ENCODE peak calls at places on chromosomes 13 and 19, in seven cellular contexts. B is AG09309, E is transverse colon, U is cardiac fibroblast, C is WERI-Rb-1, F is left lung, A is thoracic aorta. I is an unnamed sample.

GRCh38 chr19:16234552-16235445 is 37.1 kb downstream of the AP1M1 start:
- DNase-seq in B (no peak), E (no peak), U (no peak), C (no peak), F (peak), A (no peak), I (no peak)

GRCh38 chr13:98688373-98688772 is 64.1 kb downstream of the SLC15A1 start:
- DNase-seq in B (no peak), E (no peak), U (no peak), C (no peak), F (no peak), A (no peak), I (no peak)

GRCh38 chr13:30441304-30441703 is 19.0 kb downstream of the UBE2L5 start:
- DNase-seq in B (no peak), E (no peak), U (no peak), C (no peak), F (no peak), A (no peak), I (no peak)

GRCh38 chr19:16330368-16330801 is 5.8 kb downstream of the KLF2 start:
- DNase-seq in B (no peak), E (peak), U (peak), C (no peak), F (peak), A (peak), I (no peak)

GRCh38 chr19:52665047-52665446 is 26.9 kb upstream of the ZNF83 start:
- DNase-seq in B (no peak), E (no peak), U (no peak), C (peak), F (no peak), A (no peak), I (no peak)

GRCh38 chr19:3575260-3575741 is 2.6 kb downstream of the HMG20B start:
- DNase-seq in B (no peak), E (no peak), U (peak), C (peak), F (no peak), A (no peak), I (peak)

GRCh38 chr19:854549-854948 is 2.4 kb downstream of the ELANE start:
- DNase-seq in B (no peak), E (no peak), U (no peak), C (no peak), F (no peak), A (no peak), I (no peak)

GRCh38 chr19:29012457-29012856 is 200.5 kb downstream of the UQCRFS1 start:
- DNase-seq in B (no peak), E (no peak), U (no peak), C (no peak), F (no peak), A (no peak), I (no peak)

GRCh38 chr19:39299832-39300231 is 3.6 kb downstream of the IFNL1 start:
- DNase-seq in B (no peak), E (no peak), U (no peak), C (no peak), F (no peak), A (no peak), I (no peak)

GRCh38 chr19:18588611-18589379 is at the start of gene REX1BD:
- DNase-seq in B (no peak), E (peak), U (peak), C (peak), F (peak), A (peak), I (peak)

GRCh38 chr19:48754950-48755645 is at the start of gene FGF21:
- DNase-seq in B (no peak), E (no peak), U (no peak), C (no peak), F (no peak), A (no peak), I (no peak)

GRCh38 chr13:37340911-37341670 is 235.6 kb upstream of the CSNK1A1L start:
- DNase-seq in B (no peak), E (no peak), U (no peak), C (no peak), F (no peak), A (no peak), I (no peak)

GRCh38 chr19:58516964-58517833 is 2.4 kb downstream of the ZBTB45 start:
- DNase-seq in B (no peak), E (no peak), U (no peak), C (no peak), F (no peak), A (no peak), I (no peak)

GRCh38 chr13:25973576-25973975 is 78.2 kb downstream of the SHISA2 start:
- DNase-seq in B (no peak), E (no peak), U (no peak), C (no peak), F (no peak), A (no peak), I (no peak)

GRCh38 chr13:66313408-66313807 is 916.7 kb downstream of the PCDH9 start:
- DNase-seq in B (no peak), E (no peak), U (peak), C (no peak), F (no peak), A (no peak), I (peak)

GRCh38 chr13:99269627-99270252 is 11.6 kb upstream of the GPR18 start:
- DNase-seq in B (peak), E (no peak), U (peak), C (peak), F (no peak), A (no peak), I (peak)

GRCh38 chr13:61414686-61415664 is 674 bp downstream of the PCDH20 start:
- DNase-seq in B (no peak), E (peak), U (peak), C (no peak), F (peak), A (no peak), I (peak)

GRCh38 chr13:110922506-110922905 is 7.6 kb upstream of the ANKRD10 start:
- DNase-seq in B (no peak), E (no peak), U (no peak), C (no peak), F (no peak), A (no peak), I (no peak)

GRCh38 chr13:98083507-98083906 is 59.4 kb upstream of the FARP1 start:
- DNase-seq in B (peak), E (no peak), U (peak), C (no peak), F (no peak), A (no peak), I (no peak)

GRCh38 chr13:96090240-96091101 is 564 bp downstream of the HS6ST3 start:
- DNase-seq in B (no peak), E (no peak), U (peak), C (peak), F (no peak), A (no peak), I (peak)

GRCh38 chr19:38993271-38993670 is 17.7 kb upstream of the FBXO17 start:
- DNase-seq in B (no peak), E (no peak), U (peak), C (no peak), F (no peak), A (no peak), I (peak)

GRCh38 chr13:102039264-102039663 is 362.6 kb downstream of the FGF14 start:
- DNase-seq in B (no peak), E (no peak), U (no peak), C (no peak), F (no peak), A (no peak), I (no peak)

GRCh38 chr19:18494267-18494607 is 27.6 kb downstream of the ELL start:
- DNase-seq in B (no peak), E (no peak), U (peak), C (no peak), F (no peak), A (no peak), I (peak)

GRCh38 chr13:111629933-111630332 is 309.5 kb downstream of the TEX29 start:
- DNase-seq in B (no peak), E (no peak), U (no peak), C (no peak), F (no peak), A (no peak), I (no peak)

DNA sequence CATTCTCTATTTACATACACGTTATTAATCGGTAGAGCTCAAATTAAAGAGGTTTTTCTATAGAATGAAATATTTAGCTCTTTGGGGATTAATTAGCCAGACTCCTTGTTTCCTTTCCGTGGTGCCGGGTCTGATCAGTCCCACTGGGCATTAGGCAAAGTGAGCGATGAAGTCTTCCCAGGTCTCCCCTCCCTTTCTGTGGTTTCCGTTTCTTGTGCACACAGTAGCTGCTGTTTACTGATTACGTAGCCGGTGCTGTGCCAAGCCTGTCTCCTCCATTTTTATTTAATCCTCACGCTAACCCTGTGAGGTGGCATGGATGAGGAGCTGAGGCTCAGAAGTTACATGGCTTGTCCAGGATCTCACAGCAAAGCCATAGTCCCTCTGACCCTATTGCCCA is 9.0 kb downstream of the SLC25A15 start:
- DNase-seq in B (no peak), E (no peak), U (no peak), C (no peak), F (no peak), A (no peak), I (no peak)
- H3K4me3 ChIP-seq in B (no peak), E (no peak), U (no peak), C (no peak), F (no peak), A (no peak), I (no peak)

GRCh38 chr13:39599842-39600241 is 3.2 kb downstream of the LHFPL6 start:
- DNase-seq in B (peak), E (no peak), U (peak), C (no peak), F (no peak), A (no peak), I (no peak)
- H3K4me3 ChIP-seq in B (no peak), E (no peak), U (no peak), C (no peak), F (no peak), A (peak), I (no peak)

DNA sequence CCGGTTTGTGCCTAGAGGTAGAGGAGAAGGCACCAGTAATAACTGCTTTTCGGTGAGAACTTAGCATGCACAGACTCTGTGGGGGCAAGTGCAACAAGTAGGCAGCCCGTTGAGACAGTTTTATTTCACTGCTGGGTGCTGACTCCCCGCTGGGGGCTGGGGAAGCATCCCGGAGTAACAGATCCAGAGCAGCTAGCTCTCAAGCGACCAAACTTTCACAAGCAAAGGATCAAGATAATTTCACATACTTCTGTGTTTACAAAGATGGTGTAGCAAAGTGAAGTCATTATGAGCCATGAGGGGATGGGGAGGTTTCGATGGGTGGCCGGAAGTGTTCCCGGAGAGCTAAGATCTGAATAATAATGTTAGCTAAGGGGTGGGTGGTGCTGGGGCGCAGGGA is 2.8 kb downstream of the NACC1 start:
- DNase-seq in B (peak), E (no peak), U (peak), C (no peak), F (no peak), A (no peak), I (no peak)
- H3K4me3 ChIP-seq in B (peak), E (no peak), U (no peak), C (no peak), F (no peak), A (no peak), I (no peak)

GRCh38 chr19:56120371-56121179 is 520 bp downstream of the ZNF787 start:
- DNase-seq in B (no peak), E (peak), U (peak), C (peak), F (peak), A (peak), I (peak)

GRCh38 chr19:56117889-56118288 is 3.2 kb downstream of the ZNF787 start:
- DNase-seq in B (no peak), E (no peak), U (no peak), C (no peak), F (no peak), A (no peak), I (no peak)

GRCh38 chr19:56120002-56120370 is 1.1 kb downstream of the ZNF787 start:
- DNase-seq in B (no peak), E (no peak), U (no peak), C (no peak), F (no peak), A (no peak), I (no peak)

GRCh38 chr19:56118666-56119584 is 2.2 kb downstream of the ZNF787 start:
- DNase-seq in B (no peak), E (no peak), U (no peak), C (no peak), F (no peak), A (no peak), I (no peak)

DNA sequence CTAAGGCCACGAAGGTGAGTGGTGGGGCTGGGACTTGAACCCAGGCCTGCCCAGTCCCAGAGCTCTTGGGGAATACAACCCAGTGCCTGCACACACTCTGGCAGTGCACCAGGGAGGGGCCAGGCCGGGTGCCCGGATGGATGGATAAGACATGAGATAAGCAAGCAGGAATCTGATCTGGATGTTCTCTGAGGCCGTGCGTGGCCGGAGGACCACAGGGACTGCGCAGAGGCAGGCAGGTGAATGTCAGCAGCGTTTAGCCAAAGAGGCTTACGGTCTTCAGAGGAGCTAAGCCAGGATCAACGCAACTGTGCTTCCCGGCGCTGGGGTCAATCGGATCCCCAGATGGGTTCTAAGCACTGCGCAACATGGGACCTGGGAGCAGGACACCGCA is 1.5 kb downstream of the ZNF787 start:
- DNase-seq in B (no peak), E (peak), U (no peak), C (peak), F (no peak), A (no peak), I (no peak)
- H3K4me3 ChIP-seq in B (peak), E (peak), U (peak), C (peak), F (peak), A (peak), I (peak)

GRCh38 chr13:109198585-109198984 is 569.2 kb downstream of the MYO16 start:
- DNase-seq in B (no peak), E (no peak), U (no peak), C (no peak), F (no peak), A (no peak), I (no peak)
- H3K4me3 ChIP-seq in B (no peak), E (no peak), U (no peak), C (no peak), F (no peak), A (no peak), I (no peak)

GRCh38 chr19:2478756-2479555 is 3.0 kb downstream of the GADD45B start:
- DNase-seq in B (no peak), E (peak), U (peak), C (no peak), F (peak), A (peak), I (no peak)
- H3K4me3 ChIP-seq in B (peak), E (peak), U (peak), C (no peak), F (peak), A (peak), I (peak)

DNA sequence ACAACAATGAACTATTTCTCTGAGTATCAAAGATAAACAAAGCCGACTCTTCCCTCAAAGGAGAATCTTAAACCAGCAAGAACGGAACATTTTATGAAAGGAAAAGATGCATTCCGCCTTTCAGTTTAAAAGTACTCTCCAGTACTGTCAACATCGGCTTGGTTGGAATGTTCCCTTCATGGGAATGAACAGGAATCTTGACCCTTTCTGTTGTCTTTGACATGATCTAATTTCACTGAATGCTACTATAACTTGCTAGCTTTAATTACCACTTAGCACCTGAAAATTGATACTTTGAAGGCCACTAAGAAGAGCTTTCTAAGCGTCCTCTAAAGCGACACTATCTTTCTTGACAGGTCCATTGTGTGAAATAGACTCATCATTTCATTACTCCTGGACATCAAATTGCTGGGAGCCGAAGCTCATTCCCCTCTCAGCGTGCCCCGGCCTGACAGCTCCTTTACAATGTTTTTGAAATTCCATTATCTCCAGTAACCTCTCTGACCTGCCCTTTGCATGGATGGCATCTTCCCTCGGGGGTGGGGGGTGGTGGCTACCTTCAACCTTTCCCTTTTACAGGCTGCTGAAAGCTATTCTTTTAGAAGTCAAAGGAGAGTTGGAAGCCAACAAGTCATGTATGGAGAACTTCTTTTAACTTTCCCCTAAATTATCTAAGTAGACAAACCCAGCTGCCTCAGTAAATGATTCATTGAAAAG is 67.9 kb downstream of the EFNB2 start:
- DNase-seq in B (no peak), E (no peak), U (no peak), C (no peak), F (no peak), A (no peak), I (no peak)
- H3K4me3 ChIP-seq in B (no peak), E (no peak), U (no peak), C (no peak), F (no peak), A (peak), I (no peak)

I was measured in cardiac muscle cell.